ENCODE peak calls at places on chromosomes 3 and 15, in six cellular contexts. I is adipocyte, T is endothelial cell, U is HEK293T, F is lower lobe of right lung, D is NCI-H510A treated with DMSO at 0.1 percent for 48 hours. K is an unnamed sample.
A peak's percentile ranks its signal among the peaks of the same experiment; 100 is the strongest.

GRCh38 chr3:172323894-172324590 is 124.2 kb downstream of the GHSR start:
- DNase-seq in U (no peak), D (no peak), F (no peak), T (no peak), I (peak; percentile 36), K (no peak)

GRCh38 chr3:196138927-196139680 is 57.2 kb upstream of the TFRC start:
- DNase-seq in T (no peak), I (no peak), F (peak; percentile 14), U (no peak), D (no peak), K (no peak)

GRCh38 chr3:141067559-141067958 is 16.4 kb downstream of the SPSB4 start:
- DNase-seq in U (no peak), F (no peak), D (no peak), T (no peak), I (no peak), K (no peak)

GRCh38 chr3:81105761-81106160 is 655.7 kb downstream of the GBE1 start:
- DNase-seq in D (no peak), I (peak; percentile 0), F (no peak), T (no peak), U (no peak), K (no peak)

GRCh38 chr3:147939425-147940196 is 530.4 kb downstream of the ZIC1 start:
- DNase-seq in F (no peak), U (no peak), I (peak; percentile 24), D (no peak), T (no peak), K (no peak)

GRCh38 chr3:190325923-190326322 is 3.7 kb upstream of the CLDN1 start:
- DNase-seq in F (no peak), T (no peak), D (no peak), U (no peak), I (peak; percentile 33), K (no peak)

GRCh38 chr15:40430271-40430805 is 10.4 kb upstream of the BAHD1 start:
- DNase-seq in I (peak; percentile 24), U (peak; percentile 57), F (no peak), T (no peak), D (no peak), K (no peak)

GRCh38 chr15:69414702-69415161 is 583 bp downstream of the KIF23 start:
- DNase-seq in D (no peak), T (peak; percentile 53), F (peak; percentile 61), I (peak; percentile 93), U (peak; percentile 61), K (peak; percentile 48)

GRCh38 chr15:66251790-66252355 is 1.7 kb downstream of the MEGF11 start:
- DNase-seq in F (no peak), D (no peak), U (no peak), I (no peak), T (peak; percentile 30), K (peak; percentile 73)